ENCODE peak calls at places on chromosome 6, in ten cellular contexts. V is SJSA1; Q is SHP77 treated with DMSO at 0.1 percent for 48 hours; L is activated gamma-delta T cell; Y is CD8-positive, alpha-beta T cell; J is SW 1271; R is H9; P is neural crest cell; H is heart left ventricle; U is fibroblast of pulmonary artery. E is an unnamed sample.

GRCh38 chr6:3962897-3963296 is 113.7 kb downstream of the FAM50B start:
- DNase-seq in L (no peak), V (peak; percentile 96), U (peak; percentile 27), J (no peak), Y (no peak), Q (no peak), R (no peak), H (peak; percentile 14), P (no peak), E (no peak)

GRCh38 chr6:52667572-52667971 is 3.3 kb upstream of the TMEM14A start:
- DNase-seq in H (no peak), J (no peak), Q (no peak), V (no peak), R (no peak), Y (no peak), P (no peak), U (no peak), L (no peak), E (no peak)

GRCh38 chr6:166530211-166531045 is 56.0 kb downstream of the RAMACL start:
- DNase-seq in U (no peak), R (no peak), Q (no peak), P (no peak), V (no peak), J (no peak), L (no peak), H (no peak), Y (no peak), E (no peak)

GRCh38 chr6:118469468-118469867 is 78.6 kb upstream of the PLN start:
- DNase-seq in U (peak; percentile 22), J (no peak), R (no peak), V (no peak), Y (no peak), Q (peak; percentile 90), H (no peak), L (no peak), P (no peak), E (no peak)

GRCh38 chr6:19569563-19569962 is 267.6 kb upstream of the ID4 start:
- DNase-seq in V (no peak), H (no peak), Q (no peak), Y (no peak), P (no peak), R (no peak), J (no peak), L (no peak), U (no peak), E (no peak)

GRCh38 chr6:147618457-147618856 is 110.0 kb downstream of the SAMD5 start:
- DNase-seq in L (no peak), R (no peak), Q (no peak), P (no peak), Y (no peak), J (no peak), U (no peak), V (no peak), H (no peak), E (no peak)

GRCh38 chr6:21873562-21873961 is 280.0 kb downstream of the SOX4 start:
- DNase-seq in H (peak; percentile 75), R (no peak), Q (no peak), Y (no peak), J (no peak), P (no peak), V (peak; percentile 39), L (no peak), U (peak; percentile 96), E (peak; percentile 46)

GRCh38 chr6:24329022-24329421 is 28.8 kb downstream of the DCDC2 start:
- DNase-seq in R (no peak), P (no peak), L (no peak), Y (no peak), V (no peak), U (no peak), J (no peak), Q (no peak), H (no peak), E (no peak)

GRCh38 chr6:127058027-127058426 is 60.4 kb upstream of the RSPO3 start:
- DNase-seq in Q (no peak), R (no peak), V (peak; percentile 4), P (no peak), L (no peak), U (peak; percentile 45), H (no peak), Y (no peak), J (no peak), E (no peak)

GRCh38 chr6:79719248-79719975 is 88.3 kb downstream of the SH3BGRL2 start:
- DNase-seq in L (no peak), V (no peak), Q (no peak), R (no peak), P (no peak), U (peak; percentile 52), Y (no peak), H (no peak), J (no peak), E (no peak)

GRCh38 chr6:68279793-68280557 is 355.1 kb upstream of the ADGRB3 start:
- DNase-seq in H (no peak), R (no peak), P (no peak), U (peak; percentile 35), V (no peak), Y (no peak), L (no peak), J (no peak), Q (no peak), E (no peak)

GRCh38 chr6:15443119-15443518 is 197.2 kb downstream of the JARID2 start:
- DNase-seq in Y (no peak), H (no peak), J (no peak), V (peak; percentile 58), P (no peak), U (peak; percentile 86), R (no peak), L (no peak), Q (no peak), E (no peak)

GRCh38 chr6:21710908-21711627 is 117.5 kb downstream of the SOX4 start:
- DNase-seq in V (no peak), R (no peak), U (no peak), P (peak; percentile 12), L (no peak), Q (no peak), Y (no peak), J (no peak), H (no peak), E (no peak)